ENCODE peak calls at places on chromosomes 1 and 21, in nine cellular contexts. M is foreskin keratinocyte, K is Calu3, C is GM06990, W is heart left ventricle, D is GM10248, G is GM20000, L is HFFc6, V is H9. Q is an unnamed sample.

GRCh38 chr1:153572569-153573015 is 6.9 kb upstream of the S100A2 start:
- DNase-seq in M (peak), K (peak), C (no peak), W (peak), D (peak), G (peak), L (peak), V (peak), Q (no peak)

GRCh38 chr1:119903443-119903835 is 7.1 kb upstream of the ADAM30 start:
- DNase-seq in M (peak), K (no peak), C (no peak), W (no peak), D (no peak), G (no peak), L (peak), V (no peak), Q (no peak)

GRCh38 chr1:55214903-55215193 is 316 bp downstream of the USP24 start:
- DNase-seq in M (peak), K (peak), C (no peak), W (no peak), D (no peak), G (no peak), L (no peak), V (peak), Q (peak)

GRCh38 chr1:1433804-1434130 is 1.7 kb upstream of the VWA1 start:
- DNase-seq in M (no peak), K (peak), C (no peak), W (peak), D (peak), G (no peak), L (no peak), V (no peak), Q (no peak)

GRCh38 chr1:17924578-17924977 is 169.4 kb downstream of the ACTL8 start:
- DNase-seq in M (no peak), K (no peak), C (no peak), W (no peak), D (no peak), G (no peak), L (no peak), V (no peak), Q (no peak)

GRCh38 chr1:111747282-111747734 is 8.1 kb upstream of the INKA2 start:
- DNase-seq in M (peak), K (peak), C (peak), W (peak), D (peak), G (peak), L (peak), V (peak), Q (no peak)

GRCh38 chr1:244050835-244051444 is at the start of gene ZBTB18:
- DNase-seq in M (no peak), K (no peak), C (no peak), W (no peak), D (no peak), G (no peak), L (peak), V (no peak), Q (no peak)

GRCh38 chr1:96538883-96539282 is 182.7 kb upstream of the PTBP2 start:
- DNase-seq in M (peak), K (no peak), C (no peak), W (peak), D (no peak), G (no peak), L (peak), V (no peak), Q (no peak)

GRCh38 chr1:197896301-197896700 is 6.1 kb upstream of the C1orf53 start:
- DNase-seq in M (no peak), K (no peak), C (no peak), W (no peak), D (no peak), G (no peak), L (no peak), V (no peak), Q (no peak)

GRCh38 chr1:151175036-151175741 is 592 bp downstream of the TMOD4 start:
- DNase-seq in M (no peak), K (no peak), C (no peak), W (no peak), D (no peak), G (no peak), L (no peak), V (no peak), Q (no peak)

GRCh38 chr1:86441581-86441980 is 17.6 kb downstream of the CLCA2 start:
- DNase-seq in M (no peak), K (no peak), C (no peak), W (no peak), D (no peak), G (no peak), L (no peak), V (no peak), Q (no peak)

GRCh38 chr1:10564063-10564462 is 89.3 kb downstream of the PEX14 start:
- DNase-seq in M (no peak), K (no peak), C (no peak), W (no peak), D (no peak), G (no peak), L (no peak), V (no peak), Q (no peak)

GRCh38 chr1:95080446-95080845 is 7.7 kb upstream of the ALG14 start:
- DNase-seq in M (no peak), K (no peak), C (no peak), W (no peak), D (no peak), G (no peak), L (no peak), V (no peak), Q (no peak)

GRCh38 chr21:25911730-25912401 is 177.1 kb downstream of the GABPA start:
- DNase-seq in M (no peak), K (no peak), C (no peak), W (no peak), D (no peak), G (no peak), L (no peak), V (no peak), Q (no peak)

GRCh38 chr1:16461681-16462080 is 21.2 kb downstream of the NECAP2 start:
- DNase-seq in M (peak), K (no peak), C (no peak), W (no peak), D (no peak), G (no peak), L (no peak), V (no peak), Q (no peak)

GRCh38 chr1:8211620-8212442 is 106.1 kb upstream of the SLC45A1 start:
- DNase-seq in M (peak), K (peak), C (no peak), W (no peak), D (no peak), G (no peak), L (peak), V (no peak), Q (no peak)

GRCh38 chr1:175073054-175073453 is 5.4 kb downstream of the TNN start:
- DNase-seq in M (no peak), K (no peak), C (no peak), W (no peak), D (no peak), G (no peak), L (no peak), V (no peak), Q (no peak)

GRCh38 chr1:108046021-108046420 is 81.0 kb upstream of the VAV3 start:
- DNase-seq in M (peak), K (no peak), C (no peak), W (no peak), D (no peak), G (no peak), L (no peak), V (no peak), Q (no peak)

GRCh38 chr1:111481387-111482221 is 7.8 kb downstream of the C1orf162 start:
- DNase-seq in M (peak), K (peak), C (peak), W (peak), D (peak), G (peak), L (peak), V (peak), Q (peak)

GRCh38 chr1:42211224-42211623 is 46.7 kb upstream of the GUCA2A start:
- DNase-seq in M (peak), K (no peak), C (no peak), W (no peak), D (no peak), G (no peak), L (peak), V (no peak), Q (no peak)

GRCh38 chr1:18681423-18681835 is 50.8 kb downstream of the PAX7 start:
- DNase-seq in M (peak), K (peak), C (no peak), W (no peak), D (peak), G (peak), L (peak), V (no peak), Q (no peak)

GRCh38 chr1:155309423-155310021 is 856 bp downstream of the FDPS start:
- DNase-seq in M (no peak), K (peak), C (no peak), W (peak), D (no peak), G (no peak), L (no peak), V (no peak), Q (no peak)

GRCh38 chr1:69167876-69168275 is 399.8 kb upstream of the LRRC7 start:
- DNase-seq in M (no peak), K (no peak), C (no peak), W (no peak), D (no peak), G (no peak), L (no peak), V (no peak), Q (no peak)

GRCh38 chr1:91876040-91876470 is 9.9 kb downstream of the TGFBR3 start:
- DNase-seq in M (no peak), K (no peak), C (peak), W (no peak), D (peak), G (peak), L (no peak), V (no peak), Q (no peak)

GRCh38 chr1:4700801-4701200 is 46.4 kb downstream of the AJAP1 start:
- DNase-seq in M (peak), K (no peak), C (no peak), W (no peak), D (no peak), G (no peak), L (no peak), V (no peak), Q (no peak)

GRCh38 chr1:50308883-50309282 is 114.4 kb downstream of the DMRTA2 start:
- DNase-seq in M (peak), K (peak), C (no peak), W (no peak), D (peak), G (peak), L (no peak), V (peak), Q (peak)

GRCh38 chr1:151006331-151007052 is at the start of gene MINDY1:
- DNase-seq in M (peak), K (peak), C (peak), W (peak), D (peak), G (peak), L (peak), V (peak), Q (no peak)

GRCh38 chr1:114335273-114335672 is 175.7 kb downstream of the TRIM33 start:
- DNase-seq in M (no peak), K (no peak), C (no peak), W (no peak), D (no peak), G (no peak), L (no peak), V (no peak), Q (no peak)

GRCh38 chr1:109517337-109517736 is 7.8 kb upstream of the AMIGO1 start:
- DNase-seq in M (no peak), K (no peak), C (no peak), W (no peak), D (no peak), G (no peak), L (peak), V (no peak), Q (no peak)

DNA sequence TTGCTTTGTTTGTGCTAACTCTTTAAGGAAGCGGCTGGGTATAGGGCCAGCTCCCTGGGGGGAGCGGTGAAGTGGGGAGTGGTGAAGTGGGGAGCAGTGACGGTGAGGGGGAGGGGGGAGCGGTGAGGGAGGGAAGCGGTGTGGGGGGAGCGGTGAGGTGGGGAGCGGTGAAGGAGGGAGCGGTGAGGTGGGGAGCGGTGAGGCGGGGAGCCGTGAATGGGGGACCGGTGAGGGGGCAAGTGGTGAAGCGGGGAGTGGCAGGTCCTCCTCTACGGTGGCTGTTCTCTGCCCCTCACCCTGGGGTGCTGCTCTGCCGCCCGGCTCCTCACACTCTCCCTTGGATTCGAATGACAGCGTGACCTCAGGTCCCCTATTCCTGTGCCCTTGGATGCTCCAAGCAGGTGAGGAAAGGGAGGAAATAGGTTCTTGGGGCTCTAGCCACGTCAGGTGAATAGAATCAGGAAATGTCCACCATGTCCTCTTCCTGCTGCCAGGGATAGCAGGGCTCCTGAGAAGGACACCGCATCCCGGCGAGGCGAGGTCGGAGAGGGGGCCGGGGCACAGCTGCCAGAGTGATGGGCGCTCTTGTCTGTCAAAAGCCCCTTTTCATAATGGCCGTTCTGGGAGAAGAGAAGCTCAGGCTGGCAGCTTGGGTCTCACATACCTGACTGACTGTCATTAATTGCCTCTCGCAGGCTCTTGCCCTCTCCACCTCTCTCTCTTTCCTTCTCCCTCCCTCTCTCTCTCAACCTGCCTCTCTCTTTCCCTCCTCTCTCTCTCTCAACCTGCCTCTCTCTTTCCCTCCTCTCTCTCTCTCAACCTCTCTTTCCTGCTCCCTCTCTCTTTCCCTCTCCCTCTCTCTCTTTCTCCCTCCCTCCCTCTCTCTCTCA is 134.2 kb downstream of the PGBD5 start:
- DNase-seq in M (no peak), K (no peak), C (no peak), W (no peak), D (no peak), G (no peak), L (no peak), V (no peak), Q (no peak)
- TF ChIP-seq CTCF in M (no peak), K (no peak), C (no peak), W (no peak), D (no peak), G (no peak), L (no peak), V (no peak), Q (no peak)

GRCh38 chr1:199403421-199404116 is 623.9 kb upstream of the NR5A2 start:
- DNase-seq in M (no peak), K (no peak), C (no peak), W (no peak), D (no peak), G (no peak), L (peak), V (no peak), Q (no peak)
- TF ChIP-seq CTCF in M (no peak), K (no peak), C (no peak), W (no peak), D (no peak), G (no peak), L (no peak), V (no peak), Q (no peak)

GRCh38 chr1:193338194-193338593 is 151.8 kb upstream of the B3GALT2 start:
- DNase-seq in M (peak), K (no peak), C (peak), W (no peak), D (peak), G (peak), L (peak), V (no peak), Q (no peak)
- TF ChIP-seq CTCF in M (peak), K (peak), C (peak), W (no peak), D (no peak), G (no peak), L (peak), V (no peak), Q (no peak)

GRCh38 chr21:45137612-45137937 is 63.2 kb downstream of the ADARB1 start:
- DNase-seq in M (no peak), K (no peak), C (no peak), W (no peak), D (no peak), G (no peak), L (no peak), V (no peak), Q (no peak)
- TF ChIP-seq CTCF in M (no peak), K (no peak), C (no peak), W (no peak), D (no peak), G (no peak), L (no peak), V (no peak), Q (no peak)

GRCh38 chr1:11858613-11858967 is at the start of gene NPPB:
- DNase-seq in M (no peak), K (no peak), C (no peak), W (no peak), D (no peak), G (no peak), L (no peak), V (no peak), Q (no peak)

GRCh38 chr1:11860083-11860482 is 1.3 kb upstream of the NPPB start:
- DNase-seq in M (no peak), K (no peak), C (no peak), W (no peak), D (no peak), G (no peak), L (no peak), V (no peak), Q (no peak)

GRCh38 chr1:11860586-11860985 is 1.8 kb upstream of the NPPB start:
- DNase-seq in M (no peak), K (no peak), C (no peak), W (no peak), D (no peak), G (no peak), L (no peak), V (no peak), Q (no peak)

GRCh38 chr1:11858158-11858557 is 587 bp downstream of the NPPB start:
- DNase-seq in M (no peak), K (no peak), C (no peak), W (no peak), D (no peak), G (no peak), L (no peak), V (no peak), Q (no peak)

DNA sequence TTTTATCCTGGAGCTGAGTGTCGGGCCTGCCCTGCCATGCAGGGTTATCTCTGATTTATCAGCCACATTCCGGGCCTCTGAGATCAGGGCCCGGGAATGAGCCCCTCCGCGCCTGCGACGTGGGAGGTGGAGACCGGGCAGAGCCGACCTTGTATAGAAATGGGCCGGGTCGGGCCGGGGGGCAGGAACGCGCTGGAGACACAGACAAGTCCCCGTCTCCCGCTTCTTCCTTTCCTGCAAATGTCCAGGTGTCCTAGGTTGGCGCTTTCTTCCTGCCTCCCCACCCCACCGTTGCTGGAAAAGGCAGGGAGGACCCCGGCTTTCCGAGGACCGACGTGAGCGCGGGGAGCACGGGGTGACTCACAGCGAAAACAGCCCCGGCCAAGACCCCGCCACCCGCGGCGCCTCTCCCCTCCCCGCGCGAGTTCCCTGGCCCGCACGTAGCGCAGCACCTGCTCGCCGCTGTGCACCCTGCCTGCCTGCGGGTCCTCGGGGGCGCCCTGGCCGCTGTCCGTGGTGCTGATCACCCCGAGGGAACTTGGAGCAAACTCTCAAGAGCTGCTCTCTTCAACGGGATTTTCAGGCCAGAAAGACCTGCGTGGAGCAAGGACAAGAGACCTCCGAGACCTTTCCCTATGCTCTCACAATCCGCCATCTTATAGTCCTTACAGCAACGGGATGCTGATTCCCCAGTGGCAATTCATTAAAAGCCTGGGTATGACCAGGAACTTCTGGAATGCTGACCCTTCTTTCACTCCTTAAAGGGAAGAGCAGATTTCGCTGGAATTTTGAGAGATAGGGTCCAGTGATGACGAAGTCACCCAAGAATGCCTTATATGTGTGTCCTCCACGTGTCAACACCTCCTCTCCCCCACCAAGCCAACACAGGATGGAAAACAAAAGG is 475 bp upstream of the NPPB start:
- DNase-seq in M (peak), K (peak), C (peak), W (peak), D (peak), G (peak), L (peak), V (peak), Q (peak)
- TF ChIP-seq CTCF in M (peak), K (no peak), C (peak), W (no peak), D (no peak), G (no peak), L (peak), V (peak), Q (peak)